ENCODE peak calls at places on chromosome 1, in four cellular contexts. V, P, R and I are unnamed samples.

GRCh38 chr1:15848143-15848928 is 829 bp downstream of the SPEN start:
- DNase-seq in V (peak; percentile 21), P (peak; percentile 50), R (peak; percentile 13), I (no peak)

GRCh38 chr1:20983297-20983889 is 193.3 kb downstream of the EIF4G3 start:
- DNase-seq in V (peak; percentile 23), P (no peak), R (no peak), I (no peak)

GRCh38 chr1:231407537-231408396 is 14.3 kb downstream of the EGLN1 start:
- DNase-seq in V (no peak), P (no peak), R (no peak), I (peak; percentile 55)

GRCh38 chr1:95197616-95198252 is 36.3 kb upstream of the RWDD3 start:
- DNase-seq in V (no peak), P (no peak), R (no peak), I (no peak)

GRCh38 chr1:81305997-81306452 is 494.7 kb upstream of the ADGRL2 start:
- DNase-seq in V (peak; percentile 68), P (no peak), R (no peak), I (peak; percentile 48)

GRCh38 chr1:87279966-87280535 is 48.6 kb upstream of the LMO4 start:
- DNase-seq in V (no peak), P (no peak), R (no peak), I (no peak)

GRCh38 chr1:112083487-112083886 is 94.0 kb upstream of the KCND3 start:
- DNase-seq in V (no peak), P (no peak), R (no peak), I (peak; percentile 8)

GRCh38 chr1:22120469-22120790 is 22.5 kb downstream of the WNT4 start:
- DNase-seq in V (no peak), P (no peak), R (no peak), I (no peak)

GRCh38 chr1:9449976-9450696 is 89.1 kb upstream of the SLC25A33 start:
- DNase-seq in V (no peak), P (no peak), R (no peak), I (no peak)

GRCh38 chr1:33327587-33328325 is 6.9 kb upstream of the A3GALT2 start:
- DNase-seq in V (peak; percentile 25), P (no peak), R (no peak), I (peak; percentile 14)

GRCh38 chr1:22553104-22553880 is 10.0 kb upstream of the EPHA8 start:
- DNase-seq in V (no peak), P (no peak), R (no peak), I (no peak)

GRCh38 chr1:84174051-84174556 is 30.0 kb downstream of the PRKACB start:
- DNase-seq in V (no peak), P (no peak), R (no peak), I (peak; percentile 79)